ENCODE peak calls at places on chromosomes 5 and 9, in eight cellular contexts. One of them, this sample, is unnamed.
A peak's percentile ranks its signal among the peaks of the same experiment; 100 is the strongest.

GRCh38 chr9:70563437-70564204 is 149.2 kb upstream of the KLF9 start:
- DNase-seq in sigmoid colon: no peak
- DNase-seq in transverse colon: peak; percentile 15
- DNase-seq in GM12878: peak; percentile 83
- DNase-seq in vagina: no peak
- DNase-seq in suprapubic skin: no peak
- DNase-seq in HCT116: no peak
- DNase-seq in H1: no peak
- DNase-seq in this sample: no peak

GRCh38 chr5:169702726-169703481 is 65.8 kb downstream of the DOCK2 start:
- DNase-seq in transverse colon: no peak
- DNase-seq in GM12878: peak; percentile 84
- DNase-seq in suprapubic skin: no peak
- DNase-seq in H1: no peak
- DNase-seq in vagina: no peak
- DNase-seq in sigmoid colon: no peak
- DNase-seq in HCT116: no peak
- DNase-seq in this sample: no peak

GRCh38 chr5:123036391-123037103 is at the start of gene PPIC:
- DNase-seq in transverse colon: peak; percentile 91
- DNase-seq in sigmoid colon: peak; percentile 95
- DNase-seq in H1: peak; percentile 93
- DNase-seq in suprapubic skin: peak; percentile 87
- DNase-seq in vagina: no peak
- DNase-seq in GM12878: no peak
- DNase-seq in HCT116: peak; percentile 64
- DNase-seq in this sample: peak; percentile 83

GRCh38 chr5:151020304-151021031 is at the start of gene GPX3:
- DNase-seq in transverse colon: peak; percentile 87
- DNase-seq in HCT116: no peak
- DNase-seq in vagina: no peak
- DNase-seq in sigmoid colon: peak; percentile 98
- DNase-seq in H1: peak; percentile 92
- DNase-seq in suprapubic skin: peak; percentile 96
- DNase-seq in GM12878: no peak
- DNase-seq in this sample: peak; percentile 93

GRCh38 chr5:20360243-20360642 is 372.2 kb upstream of the CDH18 start:
- DNase-seq in sigmoid colon: no peak
- DNase-seq in GM12878: no peak
- DNase-seq in vagina: no peak
- DNase-seq in transverse colon: no peak
- DNase-seq in H1: no peak
- DNase-seq in HCT116: no peak
- DNase-seq in suprapubic skin: no peak
- DNase-seq in this sample: no peak

GRCh38 chr5:176818391-176819098 is 8.2 kb downstream of the UNC5A start:
- DNase-seq in H1: no peak
- DNase-seq in GM12878: peak; percentile 34
- DNase-seq in sigmoid colon: no peak
- DNase-seq in vagina: no peak
- DNase-seq in suprapubic skin: no peak
- DNase-seq in HCT116: peak; percentile 40
- DNase-seq in transverse colon: no peak
- DNase-seq in this sample: no peak

GRCh38 chr5:168477060-168477459 is 9.2 kb upstream of the RARS1 start:
- DNase-seq in suprapubic skin: no peak
- DNase-seq in transverse colon: no peak
- DNase-seq in HCT116: no peak
- DNase-seq in H1: no peak
- DNase-seq in GM12878: no peak
- DNase-seq in vagina: no peak
- DNase-seq in sigmoid colon: no peak
- DNase-seq in this sample: no peak

GRCh38 chr9:136858844-136859757 is 7.0 kb downstream of the MAMDC4 start:
- DNase-seq in HCT116: no peak
- DNase-seq in H1: peak; percentile 46
- DNase-seq in sigmoid colon: peak; percentile 87
- DNase-seq in suprapubic skin: peak; percentile 69
- DNase-seq in GM12878: no peak
- DNase-seq in transverse colon: peak; percentile 92
- DNase-seq in vagina: no peak
- DNase-seq in this sample: peak; percentile 81

GRCh38 chr9:21873540-21874221 is 71.2 kb downstream of the MTAP start:
- DNase-seq in HCT116: peak; percentile 48
- DNase-seq in GM12878: no peak
- DNase-seq in H1: no peak
- DNase-seq in sigmoid colon: no peak
- DNase-seq in suprapubic skin: no peak
- DNase-seq in transverse colon: no peak
- DNase-seq in vagina: no peak
- DNase-seq in this sample: no peak

GRCh38 chr5:91307023-91307422 is 76.1 kb downstream of the ARRDC3 start:
- DNase-seq in suprapubic skin: peak; percentile 83
- DNase-seq in sigmoid colon: peak; percentile 90
- DNase-seq in H1: no peak
- DNase-seq in vagina: no peak
- DNase-seq in GM12878: no peak
- DNase-seq in HCT116: no peak
- DNase-seq in transverse colon: peak; percentile 24
- DNase-seq in this sample: no peak

GRCh38 chr9:93192721-93193372 is 8.9 kb downstream of the WNK2 start:
- DNase-seq in sigmoid colon: no peak
- DNase-seq in transverse colon: no peak
- DNase-seq in vagina: no peak
- DNase-seq in H1: no peak
- DNase-seq in GM12878: no peak
- DNase-seq in HCT116: no peak
- DNase-seq in suprapubic skin: no peak
- DNase-seq in this sample: no peak

GRCh38 chr5:66864240-66864884 is 268.2 kb downstream of the MAST4 start:
- DNase-seq in HCT116: no peak
- DNase-seq in GM12878: no peak
- DNase-seq in transverse colon: no peak
- DNase-seq in vagina: no peak
- DNase-seq in H1: no peak
- DNase-seq in sigmoid colon: no peak
- DNase-seq in suprapubic skin: no peak
- DNase-seq in this sample: no peak

GRCh38 chr9:108973876-108974275 is 39.4 kb downstream of the CTNNAL1 start:
- DNase-seq in H1: no peak
- DNase-seq in vagina: no peak
- DNase-seq in transverse colon: no peak
- DNase-seq in HCT116: no peak
- DNase-seq in sigmoid colon: no peak
- DNase-seq in suprapubic skin: no peak
- DNase-seq in GM12878: no peak
- DNase-seq in this sample: no peak

GRCh38 chr5:38846379-38846967 is 661 bp downstream of the OSMR start:
- DNase-seq in H1: peak; percentile 55
- DNase-seq in suprapubic skin: no peak
- DNase-seq in transverse colon: no peak
- DNase-seq in vagina: no peak
- DNase-seq in GM12878: no peak
- DNase-seq in sigmoid colon: no peak
- DNase-seq in HCT116: no peak
- DNase-seq in this sample: no peak

GRCh38 chr5:146173597-146173996 is 8.9 kb downstream of the LARS1 start:
- DNase-seq in transverse colon: no peak
- DNase-seq in vagina: no peak
- DNase-seq in H1: no peak
- DNase-seq in suprapubic skin: no peak
- DNase-seq in GM12878: peak; percentile 69
- DNase-seq in sigmoid colon: no peak
- DNase-seq in HCT116: no peak
- DNase-seq in this sample: no peak

GRCh38 chr9:95080961-95081658 is 236.4 kb downstream of the FANCC start:
- DNase-seq in HCT116: no peak
- DNase-seq in sigmoid colon: peak; percentile 64
- DNase-seq in suprapubic skin: peak; percentile 55
- DNase-seq in vagina: no peak
- DNase-seq in H1: no peak
- DNase-seq in GM12878: no peak
- DNase-seq in transverse colon: no peak
- DNase-seq in this sample: no peak

GRCh38 chr5:179267671-179268071 is 77.6 kb downstream of the ADAMTS2 start:
- DNase-seq in sigmoid colon: peak; percentile 64
- DNase-seq in H1: peak; percentile 36
- DNase-seq in transverse colon: peak; percentile 3
- DNase-seq in suprapubic skin: peak; percentile 48
- DNase-seq in vagina: peak; percentile 82
- DNase-seq in HCT116: no peak
- DNase-seq in GM12878: no peak
- DNase-seq in this sample: no peak

GRCh38 chr5:137279631-137280236 is 219.4 kb downstream of the SPOCK1 start:
- DNase-seq in H1: no peak
- DNase-seq in sigmoid colon: no peak
- DNase-seq in suprapubic skin: no peak
- DNase-seq in GM12878: no peak
- DNase-seq in vagina: no peak
- DNase-seq in transverse colon: no peak
- DNase-seq in HCT116: no peak
- DNase-seq in this sample: no peak

GRCh38 chr5:152584103-152584502 is 179.0 kb upstream of the NMUR2 start:
- DNase-seq in H1: no peak
- DNase-seq in sigmoid colon: no peak
- DNase-seq in HCT116: no peak
- DNase-seq in transverse colon: no peak
- DNase-seq in suprapubic skin: no peak
- DNase-seq in vagina: no peak
- DNase-seq in GM12878: no peak
- DNase-seq in this sample: no peak

GRCh38 chr9:14910178-14910805 is at the start of gene FREM1:
- DNase-seq in GM12878: no peak
- DNase-seq in transverse colon: peak; percentile 32
- DNase-seq in suprapubic skin: peak; percentile 70
- DNase-seq in HCT116: no peak
- DNase-seq in sigmoid colon: peak; percentile 80
- DNase-seq in H1: peak; percentile 69
- DNase-seq in vagina: no peak
- DNase-seq in this sample: peak; percentile 5

GRCh38 chr9:91778031-91778430 is 172.0 kb downstream of the ROR2 start:
- DNase-seq in H1: no peak
- DNase-seq in vagina: peak; percentile 81
- DNase-seq in HCT116: no peak
- DNase-seq in sigmoid colon: peak; percentile 54
- DNase-seq in transverse colon: no peak
- DNase-seq in GM12878: no peak
- DNase-seq in suprapubic skin: no peak
- DNase-seq in this sample: no peak

GRCh38 chr5:140671472-140672210 is 1.7 kb downstream of the DND1 start:
- DNase-seq in GM12878: no peak
- DNase-seq in suprapubic skin: no peak
- DNase-seq in H1: no peak
- DNase-seq in sigmoid colon: no peak
- DNase-seq in transverse colon: peak; percentile 14
- DNase-seq in HCT116: no peak
- DNase-seq in vagina: no peak
- DNase-seq in this sample: no peak
- TF ChIP-seq POLR2AphosphoS5 in GM12878: no peak
- TF ChIP-seq POLR2AphosphoS5 in suprapubic skin: no peak
- TF ChIP-seq POLR2AphosphoS5 in H1: no peak
- TF ChIP-seq POLR2AphosphoS5 in sigmoid colon: no peak
- TF ChIP-seq POLR2AphosphoS5 in transverse colon: no peak
- TF ChIP-seq POLR2AphosphoS5 in HCT116: no peak
- TF ChIP-seq POLR2AphosphoS5 in vagina: no peak
- TF ChIP-seq POLR2AphosphoS5 in this sample: no peak

GRCh38 chr9:127184641-127185040 is 62.2 kb upstream of the ANGPTL2 start:
- DNase-seq in vagina: no peak
- DNase-seq in suprapubic skin: no peak
- DNase-seq in sigmoid colon: peak; percentile 66
- DNase-seq in H1: no peak
- DNase-seq in transverse colon: no peak
- DNase-seq in GM12878: no peak
- DNase-seq in HCT116: no peak
- DNase-seq in this sample: no peak
- H3K4me1 ChIP-seq in vagina: peaks cover 56% of the 10 kb centered on the region
- H3K4me1 ChIP-seq in suprapubic skin: peaks cover 47% of the 10 kb centered on the region
- H3K4me1 ChIP-seq in sigmoid colon: no peaks in the 10 kb centered on the region
- H3K4me1 ChIP-seq in H1: peaks cover 1% of the 10 kb centered on the region
- H3K4me1 ChIP-seq in transverse colon: peaks cover 14% of the 10 kb centered on the region
- H3K4me1 ChIP-seq in GM12878: peaks cover 34% of the 10 kb centered on the region
- H3K4me1 ChIP-seq in HCT116: peaks cover 24% of the 10 kb centered on the region
- H3K4me1 ChIP-seq in this sample: peaks cover 13% of the 10 kb centered on the region

DNA sequence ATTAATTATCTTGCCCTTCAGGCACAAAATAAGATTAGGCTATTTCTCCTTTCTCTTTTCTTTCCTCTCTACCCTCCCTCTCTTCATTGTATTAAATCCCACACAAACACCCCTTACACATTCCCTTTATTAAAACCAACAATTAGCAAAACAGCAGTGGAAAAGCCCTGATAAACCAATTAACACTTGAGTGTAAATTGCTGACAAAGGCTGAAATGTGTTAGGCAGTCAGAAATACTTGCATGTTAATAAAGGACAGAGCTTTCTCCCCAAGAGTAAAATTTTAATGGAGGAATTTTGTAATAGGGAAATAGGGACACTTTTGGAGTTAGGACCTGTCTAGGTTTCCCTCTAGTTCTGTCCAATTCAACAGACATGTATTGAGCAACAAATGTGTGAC is 370.9 kb downstream of the MRPS30 start:
- DNase-seq in sigmoid colon: no peak
- DNase-seq in GM12878: no peak
- DNase-seq in HCT116: no peak
- DNase-seq in vagina: no peak
- DNase-seq in transverse colon: no peak
- DNase-seq in H1: no peak
- DNase-seq in suprapubic skin: no peak
- DNase-seq in this sample: no peak
- TF ChIP-seq POLR2A in sigmoid colon: no peak
- TF ChIP-seq POLR2A in GM12878: no peak
- TF ChIP-seq POLR2A in HCT116: no peak
- TF ChIP-seq POLR2A in vagina: no peak
- TF ChIP-seq POLR2A in transverse colon: no peak
- TF ChIP-seq POLR2A in H1: no peak
- TF ChIP-seq POLR2A in suprapubic skin: no peak
- TF ChIP-seq POLR2A in this sample: no peak

GRCh38 chr5:132458651-132459030 is 31.9 kb downstream of the IRF1 start:
- DNase-seq in vagina: no peak
- DNase-seq in suprapubic skin: no peak
- DNase-seq in sigmoid colon: no peak
- DNase-seq in H1: no peak
- DNase-seq in HCT116: no peak
- DNase-seq in transverse colon: no peak
- DNase-seq in GM12878: no peak
- DNase-seq in this sample: no peak

GRCh38 chr5:132456553-132457361 is 33.8 kb downstream of the IRF1 start:
- DNase-seq in suprapubic skin: peak; percentile 83
- DNase-seq in vagina: no peak
- DNase-seq in sigmoid colon: no peak
- DNase-seq in transverse colon: peak; percentile 78
- DNase-seq in H1: no peak
- DNase-seq in GM12878: peak; percentile 73
- DNase-seq in HCT116: no peak
- DNase-seq in this sample: no peak

GRCh38 chr5:132458226-132458560 is 32.4 kb downstream of the IRF1 start:
- DNase-seq in suprapubic skin: no peak
- DNase-seq in sigmoid colon: no peak
- DNase-seq in vagina: no peak
- DNase-seq in transverse colon: peak; percentile 3
- DNase-seq in H1: no peak
- DNase-seq in GM12878: no peak
- DNase-seq in HCT116: no peak
- DNase-seq in this sample: no peak

GRCh38 chr5:132459031-132459982 is 31.3 kb downstream of the IRF1 start:
- DNase-seq in H1: no peak
- DNase-seq in sigmoid colon: peak; percentile 60
- DNase-seq in suprapubic skin: no peak
- DNase-seq in HCT116: peak; percentile 26
- DNase-seq in transverse colon: peak; percentile 60
- DNase-seq in GM12878: no peak
- DNase-seq in vagina: no peak
- DNase-seq in this sample: no peak

GRCh38 chr5:132457371-132458225 is 33.0 kb downstream of the IRF1 start:
- DNase-seq in HCT116: no peak
- DNase-seq in GM12878: no peak
- DNase-seq in sigmoid colon: peak; percentile 81
- DNase-seq in H1: no peak
- DNase-seq in transverse colon: peak; percentile 47
- DNase-seq in suprapubic skin: peak; percentile 80
- DNase-seq in vagina: no peak
- DNase-seq in this sample: no peak
- TF ChIP-seq POLR2AphosphoS5 in HCT116: no peak
- TF ChIP-seq POLR2AphosphoS5 in GM12878: no peak
- TF ChIP-seq POLR2AphosphoS5 in sigmoid colon: peak; percentile 28
- TF ChIP-seq POLR2AphosphoS5 in H1: no peak
- TF ChIP-seq POLR2AphosphoS5 in transverse colon: peak; percentile 31
- TF ChIP-seq POLR2AphosphoS5 in suprapubic skin: peak; percentile 75
- TF ChIP-seq POLR2AphosphoS5 in vagina: peak; percentile 14
- TF ChIP-seq POLR2AphosphoS5 in this sample: no peak

This sample was measured in prostate gland.